ENCODE peak calls at places on chromosomes 2 and 18, in six cellular contexts. E is GM23338, J is mammary epithelial cell, Z is esophagus squamous epithelium, S is OCI-LY7, U is suprapubic skin. N is an unnamed sample.

GRCh38 chr18:38790303-38790702 is 1224.7 kb upstream of the CELF4 start:
- DNase-seq in E (peak; percentile 55), J (peak; percentile 21), Z (no peak), S (no peak), U (no peak), N (peak; percentile 23)

GRCh38 chr2:178528647-178529046 is 48.4 kb downstream of the PLEKHA3 start:
- DNase-seq in E (no peak), J (no peak), Z (no peak), S (no peak), U (no peak), N (no peak)

GRCh38 chr2:20343128-20343527 is 7.5 kb downstream of the PUM2 start:
- DNase-seq in E (no peak), J (no peak), Z (no peak), S (no peak), U (no peak), N (peak; percentile 31)

GRCh38 chr2:58268685-58269084 is 27.6 kb upstream of the FANCL start:
- DNase-seq in E (no peak), J (no peak), Z (no peak), S (no peak), U (no peak), N (no peak)

GRCh38 chr2:144938308-144938709 is 418.4 kb upstream of the ZEB2 start:
- DNase-seq in E (no peak), J (peak; percentile 47), Z (no peak), S (no peak), U (no peak), N (peak; percentile 51)

GRCh38 chr2:31238906-31239841 is 5.2 kb downstream of the EHD3 start:
- DNase-seq in E (no peak), J (no peak), Z (no peak), S (no peak), U (no peak), N (no peak)

GRCh38 chr2:15527074-15527739 is 33.9 kb downstream of the NBAS start:
- DNase-seq in E (peak; percentile 51), J (no peak), Z (no peak), S (no peak), U (no peak), N (no peak)

GRCh38 chr2:223973606-223974005 is 16.3 kb downstream of the MRPL44 start:
- DNase-seq in E (no peak), J (no peak), Z (no peak), S (no peak), U (no peak), N (no peak)

GRCh38 chr2:224876522-224876921 is 160.4 kb upstream of the CCDC195 start:
- DNase-seq in E (no peak), J (no peak), Z (no peak), S (no peak), U (no peak), N (no peak)

GRCh38 chr2:127413782-127414743 is 4.2 kb upstream of the PROC start:
- DNase-seq in E (no peak), J (peak; percentile 67), Z (no peak), S (no peak), U (no peak), N (peak; percentile 85)

DNA sequence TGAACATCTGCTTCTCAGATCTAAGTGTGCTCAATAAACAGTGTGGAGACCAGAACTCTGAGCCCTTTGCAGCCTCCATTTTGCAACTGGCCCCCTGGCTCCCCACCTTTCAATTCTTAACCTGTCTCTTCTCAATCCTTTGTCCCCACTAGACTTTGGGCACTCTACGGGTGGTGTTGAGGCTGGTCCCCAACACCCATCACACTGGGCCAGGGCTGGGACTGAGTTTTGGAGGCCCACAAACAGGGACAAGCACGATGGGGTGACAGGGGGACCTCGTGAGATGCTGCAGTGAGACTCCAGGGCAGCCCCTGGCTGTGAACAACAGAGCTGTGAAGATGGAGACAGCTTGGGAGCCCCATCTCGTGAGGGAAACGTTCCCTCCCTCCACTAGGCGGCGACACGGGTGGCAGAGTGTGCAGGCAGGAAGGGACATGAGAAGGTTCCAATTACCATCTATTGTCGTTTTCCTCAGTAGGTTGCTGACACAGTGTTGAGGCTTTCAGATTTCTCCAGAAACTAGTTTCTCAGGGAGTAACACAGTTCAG is 1.2 kb downstream of the ANKMY1 start:
- DNase-seq in E (peak; percentile 79), J (peak; percentile 18), Z (no peak), S (peak; percentile 72), U (no peak), N (peak; percentile 38)
- TF ChIP-seq CTCF in E (peak; percentile 71), J (peak; percentile 59), Z (peak; percentile 55), S (peak; percentile 81), U (peak; percentile 53), N (peak; percentile 76)

GRCh38 chr2:217903859-217904613 is 98.8 kb downstream of the TNS1 start:
- DNase-seq in E (no peak), J (no peak), Z (no peak), S (no peak), U (peak; percentile 88), N (no peak)
- H3K4me3 ChIP-seq in E (no peak overlapping the region), J (no peak overlapping the region), Z (peak overlapping the region; percentile 36), S (no peak overlapping the region), U (peak overlapping the region; percentile 24), N (no peak overlapping the region)

GRCh38 chr2:43945439-43945838 is 50.4 kb downstream of the LRPPRC start:
- DNase-seq in E (no peak), J (no peak), Z (no peak), S (no peak), U (no peak), N (no peak)
- H3K36me3 ChIP-seq in E (peaks cover 45% of the 10 kb centered on the region), J (peaks cover 65% of the 10 kb centered on the region), Z (peaks cover 16% of the 10 kb centered on the region), S (peaks cover 99% of the 10 kb centered on the region), U (peaks cover 62% of the 10 kb centered on the region), N (peaks cover 12% of the 10 kb centered on the region)

DNA sequence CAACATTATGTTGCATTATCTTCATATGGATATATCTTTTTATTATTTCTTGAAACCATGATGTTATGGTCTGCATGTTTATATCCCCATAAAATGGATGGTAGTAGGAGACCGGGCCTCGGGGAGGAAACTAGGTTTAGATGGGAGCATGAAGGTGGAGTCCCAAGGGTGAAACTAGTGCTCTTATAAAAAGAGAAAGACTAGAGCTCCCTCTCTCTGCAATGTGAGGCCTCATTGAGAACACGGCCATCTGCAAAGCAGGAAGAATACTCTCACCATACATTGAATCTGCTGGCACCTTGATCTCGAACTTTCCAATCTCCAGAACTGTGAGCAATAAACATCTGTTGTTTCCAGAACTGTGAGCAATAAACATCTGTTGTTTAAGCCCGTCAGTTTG is 64.0 kb downstream of the NXPH2 start:
- DNase-seq in E (peak; percentile 44), J (no peak), Z (no peak), S (peak; percentile 5), U (no peak), N (no peak)
- TF ChIP-seq CTCF in E (peak; percentile 43), J (peak; percentile 36), Z (no peak), S (peak; percentile 23), U (no peak), N (peak; percentile 28)

DNA sequence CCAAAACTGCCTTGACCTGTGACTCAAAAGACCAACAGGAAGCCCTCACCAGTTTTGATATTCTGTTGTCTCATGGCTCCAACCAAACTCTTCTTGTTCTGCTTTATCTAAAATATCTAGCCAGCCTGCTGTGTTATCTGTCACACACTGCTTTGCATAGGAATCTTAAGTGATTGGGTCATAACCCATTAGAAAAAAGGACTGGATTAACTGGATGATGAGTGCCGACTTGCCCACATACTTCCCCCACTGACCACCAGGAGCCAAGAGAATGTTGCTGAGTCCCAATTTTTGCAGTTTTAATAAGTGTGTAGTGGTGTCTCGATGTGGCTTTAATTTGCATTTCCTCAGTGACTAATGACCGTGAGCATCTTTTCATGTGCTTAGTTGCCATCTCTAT is 6.5 kb downstream of the MOGAT1 start:
- DNase-seq in E (peak; percentile 14), J (no peak), Z (no peak), S (no peak), U (no peak), N (peak; percentile 24)
- H3K4me3 ChIP-seq in E (no peak overlapping the region), J (no peak overlapping the region), Z (no peak overlapping the region), S (no peak overlapping the region), U (no peak overlapping the region), N (no peak overlapping the region)

DNA sequence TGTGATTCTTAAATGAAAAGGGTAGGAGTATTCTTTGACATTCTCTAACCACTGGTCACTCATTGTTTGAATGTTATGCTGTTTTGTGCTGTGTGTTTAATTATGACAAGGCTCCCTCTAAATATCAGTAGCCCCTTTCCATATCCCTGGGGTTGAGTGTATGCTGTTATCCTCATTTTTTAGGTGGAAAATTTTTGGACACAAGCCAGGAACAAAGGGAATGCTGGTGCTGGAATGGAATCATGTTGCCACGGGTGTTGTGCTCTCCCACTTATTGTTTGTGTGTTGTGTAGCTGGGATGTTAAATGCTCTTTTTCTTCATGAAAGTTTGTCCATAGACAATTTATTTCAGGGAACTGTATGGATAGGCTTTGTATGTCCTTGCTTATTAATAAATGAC is 43.3 kb downstream of the ZNF532 start:
- DNase-seq in E (no peak), J (no peak), Z (no peak), S (no peak), U (no peak), N (no peak)
- H3K36me3 ChIP-seq in E (no peaks in the 10 kb centered on the region), J (no peaks in the 10 kb centered on the region), Z (no peaks in the 10 kb centered on the region), S (peaks cover 6% of the 10 kb centered on the region), U (no peaks in the 10 kb centered on the region), N (peaks cover 1% of the 10 kb centered on the region)

GRCh38 chr18:1564793-1565192 is 660.1 kb downstream of the ADCYAP1 start:
- DNase-seq in E (peak; percentile 24), J (no peak), Z (no peak), S (no peak), U (no peak), N (no peak)

DNA sequence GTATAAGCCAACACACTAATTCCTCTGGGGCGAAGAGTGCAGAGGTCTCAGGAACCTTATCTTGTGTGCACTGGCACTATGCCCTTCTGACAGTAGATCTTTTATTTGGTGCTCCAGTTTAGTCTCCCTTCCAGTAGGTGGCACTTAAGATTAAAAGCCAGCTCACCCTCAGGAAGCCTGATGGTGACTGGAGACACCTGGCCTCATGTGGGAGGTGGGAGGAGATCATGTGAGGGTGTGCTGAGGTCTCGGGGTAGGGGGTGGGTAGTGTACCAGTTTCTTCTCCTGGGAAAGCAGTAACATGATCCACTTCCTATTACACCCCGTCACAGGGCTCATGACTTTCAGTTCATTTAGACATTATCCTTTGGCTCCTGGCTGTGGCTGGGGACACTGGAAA is 654.9 kb downstream of the ADCYAP1 start:
- DNase-seq in E (peak; percentile 10), J (no peak), Z (no peak), S (no peak), U (no peak), N (no peak)
- TF ChIP-seq CTCF in E (peak; percentile 19), J (no peak), Z (no peak), S (no peak), U (no peak), N (no peak)

GRCh38 chr18:67509711-67510110 is 6.8 kb downstream of the DSEL start:
- DNase-seq in E (no peak), J (no peak), Z (no peak), S (no peak), U (no peak), N (no peak)
- H3K4me3 ChIP-seq in E (no peak overlapping the region), J (no peak overlapping the region), Z (no peak overlapping the region), S (no peak overlapping the region), U (no peak overlapping the region), N (no peak overlapping the region)

GRCh38 chr18:45608400-45608799 is 6.9 kb upstream of the SLC14A2 start:
- DNase-seq in E (no peak), J (no peak), Z (no peak), S (no peak), U (no peak), N (no peak)
- H3K36me3 ChIP-seq in E (no peaks in the 10 kb centered on the region), J (no peaks in the 10 kb centered on the region), Z (no peaks in the 10 kb centered on the region), S (no peaks in the 10 kb centered on the region), U (no peaks in the 10 kb centered on the region), N (no peaks in the 10 kb centered on the region)